ENCODE peak calls at places on chromosomes 13 and 19, in four cellular contexts. One of them, this sample, is unnamed.
A peak's percentile ranks its signal among the peaks of the same experiment; 100 is the strongest.

GRCh38 chr19:19420570-19421301 is 15.3 kb downstream of the GATAD2A start:
- DNase-seq in SK-N-SH: no peak
- DNase-seq in HepG2: no peak
- DNase-seq in WTC11: no peak
- DNase-seq in this sample: no peak

GRCh38 chr19:3586124-3586626 is 897 bp downstream of the GIPC3 start:
- DNase-seq in SK-N-SH: peak; percentile 89
- DNase-seq in HepG2: no peak
- DNase-seq in WTC11: peak; percentile 77
- DNase-seq in this sample: peak; percentile 62

GRCh38 chr19:12047868-12048267 is 4.9 kb downstream of the ZNF878 start:
- DNase-seq in SK-N-SH: no peak
- DNase-seq in HepG2: peak; percentile 57
- DNase-seq in WTC11: no peak
- DNase-seq in this sample: no peak

GRCh38 chr13:23321534-23322241 is 111.8 kb downstream of the SACS start:
- DNase-seq in SK-N-SH: no peak
- DNase-seq in HepG2: peak; percentile 11
- DNase-seq in WTC11: no peak
- DNase-seq in this sample: no peak

GRCh38 chr13:90485441-90485840 is 862.0 kb upstream of the MIR17HG start:
- DNase-seq in SK-N-SH: no peak
- DNase-seq in HepG2: no peak
- DNase-seq in WTC11: no peak
- DNase-seq in this sample: no peak

GRCh38 chr19:16160943-16161560 is 12.3 kb downstream of the CIB3 start:
- DNase-seq in SK-N-SH: no peak
- DNase-seq in HepG2: peak; percentile 30
- DNase-seq in WTC11: no peak
- DNase-seq in this sample: peak; percentile 50

GRCh38 chr19:8036438-8037099 is 16.0 kb upstream of the CCL25 start:
- DNase-seq in SK-N-SH: no peak
- DNase-seq in HepG2: no peak
- DNase-seq in WTC11: no peak
- DNase-seq in this sample: no peak

GRCh38 chr19:4337906-4338440 is 654 bp downstream of the STAP2 start:
- DNase-seq in SK-N-SH: no peak
- DNase-seq in HepG2: peak; percentile 76
- DNase-seq in WTC11: no peak
- DNase-seq in this sample: no peak

DNA sequence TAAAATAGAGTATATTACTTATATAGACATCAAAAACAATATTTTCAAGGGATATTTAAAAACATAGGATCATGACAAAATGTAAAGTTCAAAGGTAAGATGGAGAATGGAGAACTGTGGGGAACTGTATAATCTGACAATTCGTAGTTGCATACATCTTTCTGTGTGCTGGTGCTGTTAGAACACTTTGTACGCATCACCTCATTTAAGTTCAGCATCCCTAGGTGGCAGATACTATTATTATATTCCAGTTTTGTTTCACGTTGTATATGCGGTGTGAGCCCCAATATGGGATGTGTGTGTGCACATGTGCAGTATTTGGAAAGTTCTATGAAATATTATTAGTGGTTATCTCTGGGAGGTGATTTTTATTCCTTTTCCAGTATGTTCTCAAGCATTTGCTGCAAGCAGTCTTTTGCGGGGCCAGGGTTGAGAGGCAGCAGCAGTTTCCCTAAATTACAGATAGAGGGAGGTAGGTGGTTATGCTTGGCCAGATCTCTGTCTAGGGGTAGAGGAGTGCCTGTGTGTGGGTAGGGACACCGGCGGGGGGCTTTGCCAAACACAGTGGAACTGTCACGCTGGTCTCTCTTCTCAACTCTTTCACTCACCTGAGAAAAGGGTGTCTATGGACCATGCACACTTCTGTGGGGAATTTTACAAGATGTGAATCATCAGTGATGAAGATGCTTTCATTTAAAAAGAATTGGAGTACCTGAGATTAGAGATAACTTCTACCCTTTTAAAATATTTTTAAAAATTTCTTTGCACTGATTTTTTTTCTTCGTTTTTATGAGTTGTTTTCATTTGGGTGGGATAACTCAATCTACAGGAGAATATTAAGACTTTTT is 55.6 kb upstream of the ALOX5AP start:
- DNase-seq in SK-N-SH: peak; percentile 68
- DNase-seq in HepG2: peak; percentile 20
- DNase-seq in WTC11: peak; percentile 36
- DNase-seq in this sample: no peak
- TF ChIP-seq FOXJ3 in SK-N-SH: no peak
- TF ChIP-seq FOXJ3 in HepG2: no peak
- TF ChIP-seq FOXJ3 in WTC11: no peak
- TF ChIP-seq FOXJ3 in this sample: no peak

GRCh38 chr13:34591801-34592454 is 350.1 kb upstream of the NBEA start:
- DNase-seq in SK-N-SH: no peak
- DNase-seq in HepG2: no peak
- DNase-seq in WTC11: no peak
- DNase-seq in this sample: no peak
- TF ChIP-seq FOXJ3 in SK-N-SH: no peak
- TF ChIP-seq FOXJ3 in HepG2: no peak
- TF ChIP-seq FOXJ3 in WTC11: no peak
- TF ChIP-seq FOXJ3 in this sample: no peak

DNA sequence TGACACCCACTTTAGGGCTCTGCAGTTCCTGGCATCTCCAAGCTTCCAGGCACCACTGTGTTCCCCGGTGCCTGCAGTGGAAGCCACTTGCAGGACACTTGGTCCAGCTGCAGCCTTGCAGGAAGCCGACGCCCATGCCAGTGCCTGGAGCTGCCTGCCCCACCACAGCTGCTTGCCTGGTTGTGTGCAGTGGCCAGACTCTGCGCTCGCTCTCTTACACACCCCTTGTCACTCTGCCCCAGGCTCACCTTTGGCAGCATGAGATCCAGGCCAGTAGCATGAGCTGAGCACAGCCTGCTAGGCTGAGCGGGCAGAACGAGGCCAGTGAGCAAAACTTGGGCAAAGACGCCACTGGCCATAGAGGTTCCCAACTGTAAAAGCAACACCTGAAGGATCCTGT is 57.7 kb downstream of the SLITRK1 start:
- DNase-seq in SK-N-SH: no peak
- DNase-seq in HepG2: no peak
- DNase-seq in WTC11: no peak
- DNase-seq in this sample: no peak
- TF ChIP-seq FOXJ3 in SK-N-SH: no peak
- TF ChIP-seq FOXJ3 in HepG2: no peak
- TF ChIP-seq FOXJ3 in WTC11: no peak
- TF ChIP-seq FOXJ3 in this sample: no peak

DNA sequence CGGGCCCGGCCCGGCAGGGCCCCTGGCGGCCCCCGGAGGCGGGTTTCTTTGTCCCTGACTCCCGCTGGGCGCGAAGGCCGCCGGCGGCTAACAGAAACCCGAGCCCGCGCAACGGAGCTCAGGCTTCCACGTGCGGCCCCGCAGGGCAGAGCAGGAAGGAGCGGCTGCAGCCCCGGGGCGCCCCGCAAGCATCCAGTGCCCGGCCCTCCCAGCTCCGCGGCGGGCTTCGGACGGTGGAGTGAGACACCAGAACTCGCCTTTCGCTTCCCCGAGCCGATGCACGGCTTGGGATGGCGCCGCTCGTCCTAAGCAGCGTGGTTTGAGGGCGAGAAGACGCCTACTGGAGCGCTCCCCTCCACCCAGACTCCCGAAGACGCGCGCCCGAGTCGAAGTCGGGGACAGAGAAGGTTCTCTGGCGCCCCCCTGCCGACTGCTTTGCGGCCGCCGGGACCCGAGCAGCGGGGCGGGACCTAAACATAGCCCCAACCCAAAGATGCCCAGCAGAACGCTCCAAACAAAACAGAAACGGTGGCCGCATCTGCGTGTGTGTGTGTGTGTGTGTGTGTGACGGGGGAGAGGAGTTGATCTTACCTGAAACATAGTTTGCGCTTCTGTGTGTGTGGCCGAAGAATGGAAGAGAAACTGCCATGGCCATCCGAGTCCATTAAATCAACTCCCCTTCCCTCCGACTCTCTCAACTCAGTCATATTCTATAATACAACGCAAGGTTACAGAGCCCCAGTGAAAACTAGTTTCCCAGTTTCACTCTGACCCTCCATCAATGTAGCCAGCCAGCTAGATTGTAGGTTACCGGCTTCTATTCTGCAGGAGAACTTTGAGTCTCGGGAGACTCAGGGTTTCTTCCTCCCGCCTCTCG is 629 bp upstream of the FGF9 start:
- DNase-seq in SK-N-SH: peak; percentile 62
- DNase-seq in HepG2: no peak
- DNase-seq in WTC11: peak; percentile 71
- DNase-seq in this sample: peak; percentile 65
- TF ChIP-seq FOXJ3 in SK-N-SH: no peak
- TF ChIP-seq FOXJ3 in HepG2: no peak
- TF ChIP-seq FOXJ3 in WTC11: no peak
- TF ChIP-seq FOXJ3 in this sample: no peak

GRCh38 chr13:50685491-50685890 is 158.0 kb downstream of the DLEU7 start:
- DNase-seq in SK-N-SH: no peak
- DNase-seq in HepG2: no peak
- DNase-seq in WTC11: no peak
- DNase-seq in this sample: no peak
- TF ChIP-seq FOXJ3 in SK-N-SH: no peak
- TF ChIP-seq FOXJ3 in HepG2: no peak
- TF ChIP-seq FOXJ3 in WTC11: no peak
- TF ChIP-seq FOXJ3 in this sample: no peak

GRCh38 chr19:53823380-53824120 is 564 bp downstream of the NLRP12 start:
- DNase-seq in SK-N-SH: no peak
- DNase-seq in HepG2: no peak
- DNase-seq in WTC11: no peak
- DNase-seq in this sample: no peak

GRCh38 chr19:53818756-53819155 is 5.4 kb downstream of the NLRP12 start:
- DNase-seq in SK-N-SH: no peak
- DNase-seq in HepG2: no peak
- DNase-seq in WTC11: no peak
- DNase-seq in this sample: no peak

GRCh38 chr19:53828531-53828930 is 4.4 kb upstream of the NLRP12 start:
- DNase-seq in SK-N-SH: no peak
- DNase-seq in HepG2: no peak
- DNase-seq in WTC11: no peak
- DNase-seq in this sample: no peak

GRCh38 chr19:53824134-53824611 is at the start of gene NLRP12:
- DNase-seq in SK-N-SH: no peak
- DNase-seq in HepG2: no peak
- DNase-seq in WTC11: no peak
- DNase-seq in this sample: no peak
- TF ChIP-seq FOXJ3 in SK-N-SH: no peak
- TF ChIP-seq FOXJ3 in HepG2: no peak
- TF ChIP-seq FOXJ3 in WTC11: no peak
- TF ChIP-seq FOXJ3 in this sample: no peak